ENCODE peak calls at places on chromosomes 4 and X, in nine cellular contexts. One of them, this sample, is unnamed. For H3K4me1, the result is how much of the 10 kb centered on the place peaks cover.

GRCh38 chr4:159248383-159249178 is 145.7 kb downstream of the RAPGEF2 start:
- ATAC-seq in A549: no peak
- ATAC-seq in HCT116: no peak
- ATAC-seq in gastrocnemius medialis: peak
- ATAC-seq in mucosa of descending colon: no peak
- ATAC-seq in CD8-positive, alpha-beta T cell: no peak
- ATAC-seq in pancreas: peak
- ATAC-seq in aorta: peak
- ATAC-seq in left lung: peak
- ATAC-seq in this sample: peak

GRCh38 chrX:47831788-47832187 is 4.9 kb upstream of the ZNF81 start:
- ATAC-seq in aorta: no peak
- ATAC-seq in left lung: peak
- ATAC-seq in HCT116: peak
- ATAC-seq in CD8-positive, alpha-beta T cell: no peak
- ATAC-seq in A549: no peak
- ATAC-seq in gastrocnemius medialis: no peak
- ATAC-seq in pancreas: no peak
- ATAC-seq in mucosa of descending colon: peak
- ATAC-seq in this sample: no peak

GRCh38 chrX:20620301-20620700 is 353.6 kb upstream of the RPS6KA3 start:
- ATAC-seq in A549: peak
- ATAC-seq in HCT116: no peak
- ATAC-seq in gastrocnemius medialis: no peak
- ATAC-seq in left lung: no peak
- ATAC-seq in mucosa of descending colon: no peak
- ATAC-seq in pancreas: no peak
- ATAC-seq in aorta: no peak
- ATAC-seq in CD8-positive, alpha-beta T cell: no peak
- ATAC-seq in this sample: no peak

GRCh38 chrX:20378291-20378920 is 111.7 kb upstream of the RPS6KA3 start:
- ATAC-seq in left lung: peak
- ATAC-seq in HCT116: no peak
- ATAC-seq in mucosa of descending colon: peak
- ATAC-seq in pancreas: peak
- ATAC-seq in CD8-positive, alpha-beta T cell: no peak
- ATAC-seq in aorta: no peak
- ATAC-seq in A549: peak
- ATAC-seq in gastrocnemius medialis: no peak
- ATAC-seq in this sample: no peak

GRCh38 chrX:7047951-7048350 is 99.6 kb upstream of the STS start:
- ATAC-seq in mucosa of descending colon: no peak
- ATAC-seq in HCT116: no peak
- ATAC-seq in gastrocnemius medialis: no peak
- ATAC-seq in A549: no peak
- ATAC-seq in pancreas: no peak
- ATAC-seq in left lung: no peak
- ATAC-seq in aorta: no peak
- ATAC-seq in CD8-positive, alpha-beta T cell: no peak
- ATAC-seq in this sample: no peak

GRCh38 chrX:130055899-130056298 is 54.4 kb downstream of the ELF4 start:
- ATAC-seq in gastrocnemius medialis: no peak
- ATAC-seq in left lung: no peak
- ATAC-seq in A549: no peak
- ATAC-seq in aorta: no peak
- ATAC-seq in mucosa of descending colon: no peak
- ATAC-seq in CD8-positive, alpha-beta T cell: no peak
- ATAC-seq in pancreas: no peak
- ATAC-seq in HCT116: no peak
- ATAC-seq in this sample: no peak

GRCh38 chr4:138710297-138710696 is 305.3 kb upstream of the NOCT start:
- ATAC-seq in pancreas: no peak
- ATAC-seq in gastrocnemius medialis: no peak
- ATAC-seq in left lung: no peak
- ATAC-seq in HCT116: no peak
- ATAC-seq in A549: no peak
- ATAC-seq in mucosa of descending colon: no peak
- ATAC-seq in aorta: no peak
- ATAC-seq in CD8-positive, alpha-beta T cell: no peak
- ATAC-seq in this sample: no peak

GRCh38 chrX:40278340-40279090 is 180.8 kb upstream of the BCOR start:
- ATAC-seq in HCT116: no peak
- ATAC-seq in pancreas: no peak
- ATAC-seq in left lung: peak
- ATAC-seq in gastrocnemius medialis: no peak
- ATAC-seq in A549: no peak
- ATAC-seq in aorta: no peak
- ATAC-seq in CD8-positive, alpha-beta T cell: peak
- ATAC-seq in mucosa of descending colon: peak
- ATAC-seq in this sample: no peak

GRCh38 chr4:1543561-1543960 is 137.3 kb upstream of the NKX1-1 start:
- ATAC-seq in pancreas: no peak
- ATAC-seq in left lung: no peak
- ATAC-seq in aorta: no peak
- ATAC-seq in gastrocnemius medialis: no peak
- ATAC-seq in A549: peak
- ATAC-seq in CD8-positive, alpha-beta T cell: no peak
- ATAC-seq in HCT116: no peak
- ATAC-seq in mucosa of descending colon: no peak
- ATAC-seq in this sample: no peak

GRCh38 chr4:122639181-122639580 is 18.3 kb upstream of the IL21 start:
- ATAC-seq in HCT116: no peak
- ATAC-seq in left lung: peak
- ATAC-seq in aorta: no peak
- ATAC-seq in pancreas: no peak
- ATAC-seq in A549: no peak
- ATAC-seq in mucosa of descending colon: no peak
- ATAC-seq in gastrocnemius medialis: no peak
- ATAC-seq in CD8-positive, alpha-beta T cell: no peak
- ATAC-seq in this sample: no peak

GRCh38 chr4:6383929-6384328 is 88.5 kb downstream of the PPP2R2C start:
- ATAC-seq in left lung: no peak
- ATAC-seq in HCT116: no peak
- ATAC-seq in CD8-positive, alpha-beta T cell: no peak
- ATAC-seq in mucosa of descending colon: no peak
- ATAC-seq in aorta: no peak
- ATAC-seq in pancreas: no peak
- ATAC-seq in A549: no peak
- ATAC-seq in gastrocnemius medialis: no peak
- ATAC-seq in this sample: no peak

GRCh38 chrX:54944816-54945215 is 24.2 kb downstream of the TRO start:
- ATAC-seq in aorta: no peak
- ATAC-seq in A549: no peak
- ATAC-seq in CD8-positive, alpha-beta T cell: no peak
- ATAC-seq in gastrocnemius medialis: no peak
- ATAC-seq in left lung: no peak
- ATAC-seq in HCT116: no peak
- ATAC-seq in pancreas: no peak
- ATAC-seq in mucosa of descending colon: no peak
- ATAC-seq in this sample: no peak

GRCh38 chr4:185729300-185729912 is 82.6 kb downstream of the SORBS2 start:
- ATAC-seq in mucosa of descending colon: peak
- ATAC-seq in A549: no peak
- ATAC-seq in aorta: no peak
- ATAC-seq in pancreas: no peak
- ATAC-seq in gastrocnemius medialis: peak
- ATAC-seq in CD8-positive, alpha-beta T cell: no peak
- ATAC-seq in HCT116: no peak
- ATAC-seq in left lung: no peak
- ATAC-seq in this sample: peak

GRCh38 chrX:41664307-41665299 is 24.2 kb upstream of the GPR34 start:
- ATAC-seq in gastrocnemius medialis: no peak
- ATAC-seq in left lung: no peak
- ATAC-seq in HCT116: no peak
- ATAC-seq in A549: no peak
- ATAC-seq in mucosa of descending colon: no peak
- ATAC-seq in aorta: no peak
- ATAC-seq in pancreas: no peak
- ATAC-seq in CD8-positive, alpha-beta T cell: no peak
- ATAC-seq in this sample: no peak

GRCh38 chrX:145694048-145694447 is 123.6 kb upstream of the SLITRK2 start:
- ATAC-seq in A549: no peak
- ATAC-seq in left lung: no peak
- ATAC-seq in HCT116: no peak
- ATAC-seq in gastrocnemius medialis: no peak
- ATAC-seq in aorta: no peak
- ATAC-seq in CD8-positive, alpha-beta T cell: no peak
- ATAC-seq in mucosa of descending colon: no peak
- ATAC-seq in pancreas: no peak
- ATAC-seq in this sample: no peak

GRCh38 chr4:105572296-105572695 is 19.9 kb downstream of the ARHGEF38 start:
- ATAC-seq in A549: no peak
- ATAC-seq in CD8-positive, alpha-beta T cell: no peak
- ATAC-seq in HCT116: no peak
- ATAC-seq in pancreas: no peak
- ATAC-seq in left lung: no peak
- ATAC-seq in mucosa of descending colon: no peak
- ATAC-seq in gastrocnemius medialis: no peak
- ATAC-seq in aorta: no peak
- ATAC-seq in this sample: no peak

GRCh38 chr4:158827475-158828085 is 58.8 kb downstream of the FNIP2 start:
- ATAC-seq in aorta: no peak
- ATAC-seq in gastrocnemius medialis: no peak
- ATAC-seq in left lung: peak
- ATAC-seq in mucosa of descending colon: peak
- ATAC-seq in pancreas: peak
- ATAC-seq in HCT116: no peak
- ATAC-seq in A549: no peak
- ATAC-seq in CD8-positive, alpha-beta T cell: no peak
- ATAC-seq in this sample: no peak

GRCh38 chrX:14073561-14073960 is 43.9 kb upstream of the GEMIN8 start:
- ATAC-seq in left lung: no peak
- ATAC-seq in HCT116: no peak
- ATAC-seq in CD8-positive, alpha-beta T cell: no peak
- ATAC-seq in pancreas: peak
- ATAC-seq in A549: no peak
- ATAC-seq in aorta: no peak
- ATAC-seq in gastrocnemius medialis: no peak
- ATAC-seq in mucosa of descending colon: peak
- ATAC-seq in this sample: no peak

GRCh38 chrX:37350034-37350365 is 836 bp downstream of the PRRG1 start:
- ATAC-seq in A549: no peak
- ATAC-seq in aorta: peak
- ATAC-seq in CD8-positive, alpha-beta T cell: no peak
- ATAC-seq in gastrocnemius medialis: peak
- ATAC-seq in mucosa of descending colon: peak
- ATAC-seq in pancreas: peak
- ATAC-seq in HCT116: peak
- ATAC-seq in left lung: no peak
- ATAC-seq in this sample: peak

GRCh38 chrX:94121799-94122198 is 447.8 kb downstream of the FAM133A start:
- ATAC-seq in CD8-positive, alpha-beta T cell: no peak
- ATAC-seq in HCT116: no peak
- ATAC-seq in aorta: no peak
- ATAC-seq in pancreas: no peak
- ATAC-seq in left lung: no peak
- ATAC-seq in mucosa of descending colon: no peak
- ATAC-seq in gastrocnemius medialis: no peak
- ATAC-seq in A549: no peak
- ATAC-seq in this sample: no peak

GRCh38 chr4:48073567-48074103 is 57.1 kb downstream of the NIPAL1 start:
- ATAC-seq in gastrocnemius medialis: no peak
- ATAC-seq in pancreas: no peak
- ATAC-seq in CD8-positive, alpha-beta T cell: no peak
- ATAC-seq in aorta: no peak
- ATAC-seq in HCT116: no peak
- ATAC-seq in A549: no peak
- ATAC-seq in left lung: no peak
- ATAC-seq in mucosa of descending colon: no peak
- ATAC-seq in this sample: no peak
- H3K4me1 ChIP-seq in gastrocnemius medialis: under half
- H3K4me1 ChIP-seq in pancreas: under half
- H3K4me1 ChIP-seq in CD8-positive, alpha-beta T cell: under half
- H3K4me1 ChIP-seq in aorta: under half
- H3K4me1 ChIP-seq in HCT116: under half
- H3K4me1 ChIP-seq in A549: under half
- H3K4me1 ChIP-seq in left lung: under half
- H3K4me1 ChIP-seq in mucosa of descending colon: under half
- H3K4me1 ChIP-seq in this sample: under half

GRCh38 chr4:184386271-184386781 is 88.0 kb downstream of the IRF2 start:
- ATAC-seq in left lung: no peak
- ATAC-seq in mucosa of descending colon: peak
- ATAC-seq in gastrocnemius medialis: peak
- ATAC-seq in pancreas: no peak
- ATAC-seq in CD8-positive, alpha-beta T cell: no peak
- ATAC-seq in HCT116: no peak
- ATAC-seq in A549: no peak
- ATAC-seq in aorta: no peak
- ATAC-seq in this sample: no peak
- H3K4me1 ChIP-seq in left lung: under half
- H3K4me1 ChIP-seq in mucosa of descending colon: under half
- H3K4me1 ChIP-seq in gastrocnemius medialis: half or more
- H3K4me1 ChIP-seq in pancreas: half or more
- H3K4me1 ChIP-seq in CD8-positive, alpha-beta T cell: under half
- H3K4me1 ChIP-seq in HCT116: under half
- H3K4me1 ChIP-seq in A549: under half
- H3K4me1 ChIP-seq in aorta: under half
- H3K4me1 ChIP-seq in this sample: half or more

DNA sequence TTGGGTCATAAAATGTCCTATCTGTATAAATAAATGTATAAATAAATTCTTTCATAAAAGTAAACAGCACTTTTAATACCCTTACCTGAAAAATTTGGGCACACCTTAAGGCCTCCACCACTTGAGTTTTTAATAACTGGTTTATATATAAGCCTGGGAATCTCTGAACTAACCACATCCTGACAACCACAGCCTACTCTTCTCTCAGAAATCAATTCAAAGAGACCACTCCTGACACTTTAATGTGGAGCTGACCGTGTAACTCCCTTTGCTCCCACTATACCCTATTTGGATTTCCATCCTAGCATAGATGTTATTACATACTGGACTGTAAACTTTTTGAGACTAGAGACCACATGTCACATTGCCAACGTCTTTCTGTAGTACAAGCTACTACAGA is 3.5 kb downstream of the FBXL5 start:
- ATAC-seq in pancreas: no peak
- ATAC-seq in CD8-positive, alpha-beta T cell: no peak
- ATAC-seq in left lung: no peak
- ATAC-seq in gastrocnemius medialis: no peak
- ATAC-seq in HCT116: no peak
- ATAC-seq in mucosa of descending colon: no peak
- ATAC-seq in A549: no peak
- ATAC-seq in aorta: no peak
- ATAC-seq in this sample: no peak
- H3K4me1 ChIP-seq in pancreas: half or more
- H3K4me1 ChIP-seq in CD8-positive, alpha-beta T cell: half or more
- H3K4me1 ChIP-seq in left lung: under half
- H3K4me1 ChIP-seq in gastrocnemius medialis: half or more
- H3K4me1 ChIP-seq in HCT116: under half
- H3K4me1 ChIP-seq in mucosa of descending colon: under half
- H3K4me1 ChIP-seq in A549: under half
- H3K4me1 ChIP-seq in aorta: under half
- H3K4me1 ChIP-seq in this sample: under half

DNA sequence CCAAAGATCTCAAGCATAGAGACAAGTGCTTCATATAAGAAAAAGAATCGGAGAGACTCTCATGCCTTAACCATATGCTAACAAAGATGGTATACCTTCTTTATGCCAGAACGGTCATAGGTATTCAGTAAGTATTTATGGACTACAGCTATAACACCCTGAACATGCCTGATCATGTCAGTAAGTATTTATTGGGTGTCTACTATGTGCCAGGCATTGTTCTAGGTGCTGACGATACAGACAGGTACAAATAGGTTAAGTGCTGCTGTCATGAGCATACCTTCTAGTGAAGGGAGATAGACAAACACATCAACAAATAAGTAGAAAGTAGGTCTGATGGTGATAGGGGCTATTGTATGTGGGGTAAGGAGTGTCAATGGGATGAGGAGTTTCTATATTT is 9.5 kb upstream of the MID1 start:
- ATAC-seq in left lung: no peak
- ATAC-seq in gastrocnemius medialis: no peak
- ATAC-seq in pancreas: no peak
- ATAC-seq in aorta: no peak
- ATAC-seq in CD8-positive, alpha-beta T cell: no peak
- ATAC-seq in HCT116: no peak
- ATAC-seq in mucosa of descending colon: no peak
- ATAC-seq in A549: no peak
- ATAC-seq in this sample: no peak
- H3K4me1 ChIP-seq in left lung: under half
- H3K4me1 ChIP-seq in gastrocnemius medialis: under half
- H3K4me1 ChIP-seq in pancreas: under half
- H3K4me1 ChIP-seq in aorta: under half
- H3K4me1 ChIP-seq in CD8-positive, alpha-beta T cell: under half
- H3K4me1 ChIP-seq in HCT116: half or more
- H3K4me1 ChIP-seq in mucosa of descending colon: under half
- H3K4me1 ChIP-seq in A549: half or more
- H3K4me1 ChIP-seq in this sample: under half